ENCODE peak calls at places on chromosomes 7 and 10, in six cellular contexts. L, Q, U, J, W and S are unnamed samples.

GRCh38 chr7:69418865-69419670 is 179.2 kb upstream of the AUTS2 start:
- DNase-seq in L (no peak), Q (no peak), W (no peak), U (no peak), J (no peak), S (no peak)

GRCh38 chr10:78529262-78529661 is 495.6 kb downstream of the RPS24 start:
- DNase-seq in U (no peak), L (no peak), W (no peak), Q (no peak), J (no peak), S (no peak)

GRCh38 chr10:116444527-116445142 is 17.0 kb downstream of the PNLIPRP3 start:
- DNase-seq in Q (peak), U (peak), J (peak), W (no peak), L (peak), S (no peak)

GRCh38 chr7:43850348-43851116 is 18.8 kb downstream of the MRPS24 start:
- DNase-seq in Q (no peak), L (peak), J (no peak), U (no peak), W (no peak), S (no peak)

GRCh38 chr7:51374936-51375335 is 58.3 kb upstream of the COBL start:
- DNase-seq in L (no peak), W (no peak), U (no peak), J (no peak), Q (no peak), S (no peak)

GRCh38 chr7:75702515-75702914 is 36.2 kb downstream of the HIP1 start:
- DNase-seq in L (no peak), J (no peak), U (no peak), Q (no peak), W (no peak), S (no peak)

GRCh38 chr7:105641236-105641810 is 60.0 kb upstream of the EFCAB10 start:
- DNase-seq in U (no peak), L (no peak), J (no peak), W (no peak), Q (no peak), S (no peak)

GRCh38 chr7:34131371-34131770 is 226.0 kb downstream of the BMPER start:
- DNase-seq in L (no peak), J (no peak), W (no peak), Q (no peak), U (no peak), S (no peak)

GRCh38 chr7:353746-354325 is 63.9 kb downstream of the FOXL3 start:
- DNase-seq in Q (no peak), J (no peak), U (no peak), W (no peak), L (no peak), S (no peak)

GRCh38 chr10:62626817-62627216 is 177.7 kb upstream of the ADO start:
- DNase-seq in L (no peak), J (no peak), Q (no peak), U (no peak), W (no peak), S (no peak)

GRCh38 chr7:12670071-12670729 is 17.2 kb upstream of the ARL4A start:
- DNase-seq in W (no peak), Q (no peak), L (no peak), J (no peak), U (peak), S (no peak)

GRCh38 chr10:86440874-86441838 is 74.6 kb upstream of the GRID1 start:
- DNase-seq in L (no peak), Q (no peak), W (no peak), J (no peak), U (peak), S (no peak)

GRCh38 chr7:42494199-42494710 is 257.2 kb upstream of the GLI3 start:
- DNase-seq in L (no peak), Q (no peak), U (no peak), J (no peak), W (no peak), S (no peak)

GRCh38 chr7:80640841-80641240 is 2.4 kb downstream of the CD36 start:
- DNase-seq in Q (no peak), L (no peak), W (no peak), U (no peak), J (no peak), S (no peak)

GRCh38 chr7:80643336-80643925 is 5.0 kb downstream of the CD36 start:
- DNase-seq in L (no peak), U (no peak), W (no peak), Q (no peak), J (no peak), S (no peak)

GRCh38 chr7:80642871-80643270 is 4.4 kb downstream of the CD36 start:
- DNase-seq in U (peak), Q (no peak), W (no peak), J (no peak), L (no peak), S (no peak)

GRCh38 chr7:80644054-80644453 is 5.6 kb downstream of the CD36 start:
- DNase-seq in L (no peak), J (no peak), U (no peak), W (no peak), Q (no peak), S (no peak)

GRCh38 chr7:80641548-80641947 is 3.1 kb downstream of the CD36 start:
- DNase-seq in Q (no peak), L (no peak), U (no peak), J (no peak), W (no peak), S (no peak)
- TF ChIP-seq POLR2A in Q (no peak), L (no peak), U (no peak), J (no peak), W (no peak), S (no peak)

GRCh38 chr10:113560071-113560470 is 7.2 kb downstream of the HABP2 start:
- DNase-seq in U (no peak), Q (no peak), L (no peak), W (no peak), J (no peak), S (no peak)
- TF ChIP-seq TAF1 in U (no peak), Q (no peak), L (no peak), W (no peak), J (no peak), S (no peak)

GRCh38 chr7:6158424-6159096 is 113.9 kb downstream of the CYTH3 start:
- DNase-seq in Q (no peak), J (no peak), U (no peak), L (no peak), W (no peak), S (no peak)

GRCh38 chr7:6159524-6160011 is 112.9 kb downstream of the CYTH3 start:
- DNase-seq in Q (no peak), W (no peak), U (no peak), L (no peak), J (no peak), S (no peak)

GRCh38 chr7:6159097-6159483 is 113.3 kb downstream of the CYTH3 start:
- DNase-seq in Q (no peak), U (no peak), J (no peak), W (no peak), L (no peak), S (no peak)

GRCh38 chr7:6161463-6162330 is 110.7 kb downstream of the CYTH3 start:
- DNase-seq in U (no peak), L (no peak), Q (no peak), J (no peak), W (no peak), S (no peak)

DNA sequence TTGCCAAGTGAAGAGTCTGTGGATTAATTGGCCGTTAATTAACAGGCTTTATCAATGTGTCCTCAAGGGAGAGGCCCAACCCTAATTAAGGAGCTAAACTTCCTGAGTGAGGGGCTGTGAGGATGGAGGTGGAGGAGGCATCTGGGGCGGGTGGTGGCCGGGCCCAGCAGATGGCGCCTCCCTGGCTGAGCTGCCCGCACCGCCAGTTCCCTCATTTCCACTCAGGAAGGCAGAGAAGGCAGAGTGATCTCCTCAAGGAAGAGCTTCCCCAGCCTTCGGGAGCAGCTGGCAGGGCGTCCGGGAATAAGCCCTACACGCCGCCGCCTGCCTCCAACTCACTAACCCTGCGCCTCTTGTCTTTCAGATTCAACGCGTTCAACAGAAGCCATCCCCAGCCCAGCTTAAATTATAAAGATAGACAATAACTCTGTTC is 112.2 kb downstream of the CYTH3 start:
- DNase-seq in W (no peak), Q (no peak), L (no peak), J (no peak), U (no peak), S (no peak)
- TF ChIP-seq POLR2AphosphoS5 in W (no peak), Q (no peak), L (no peak), J (no peak), U (no peak), S (no peak)

GRCh38 chr7:95796617-95797016 is 24.3 kb downstream of the DYNC1I1 start:
- DNase-seq in J (no peak), U (no peak), W (no peak), Q (no peak), L (no peak), S (no peak)
- TF ChIP-seq POLR2A in J (no peak), U (no peak), W (no peak), Q (no peak), L (no peak), S (no peak)

DNA sequence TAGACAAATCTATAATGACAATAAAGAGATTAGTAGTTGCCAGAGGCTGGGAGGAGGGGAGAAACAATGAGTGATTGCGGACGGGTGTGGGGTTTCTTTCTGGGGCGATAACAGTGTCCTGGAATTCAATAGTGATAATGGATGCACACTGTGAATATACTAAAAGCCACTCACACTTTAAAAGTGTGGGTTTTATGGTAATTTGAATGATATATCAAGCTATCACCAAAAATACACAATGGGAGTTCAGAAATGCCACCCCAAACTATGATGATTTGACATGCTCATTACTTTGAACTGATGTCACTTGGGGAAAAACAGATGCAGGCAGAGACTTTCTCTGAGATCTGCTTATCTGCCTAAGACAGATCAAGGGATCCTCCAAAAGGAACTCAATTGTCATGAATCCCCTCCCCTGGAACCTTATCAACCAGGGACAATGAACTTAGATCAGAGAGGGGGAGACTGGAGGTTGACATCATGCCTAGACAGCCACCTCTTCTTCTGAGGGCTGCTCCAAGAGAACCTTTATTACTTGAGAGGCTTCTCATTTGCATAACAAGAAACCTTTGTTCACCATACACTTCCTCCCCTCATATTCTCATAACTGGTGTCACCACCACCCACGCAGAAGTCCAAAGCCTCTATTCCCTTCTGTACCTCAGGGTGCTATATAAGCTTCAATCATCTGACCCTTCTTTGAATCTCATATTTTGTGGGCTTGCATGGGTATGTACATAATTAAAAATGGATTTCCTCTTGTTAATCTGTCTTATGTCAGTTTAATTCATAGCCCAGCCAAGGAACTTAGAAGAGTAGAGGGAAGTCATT is 14.8 kb upstream of the ZC3HAV1 start:
- DNase-seq in Q (no peak), U (no peak), L (no peak), J (peak), W (no peak), S (no peak)
- TF ChIP-seq TAF1 in Q (no peak), U (no peak), L (no peak), J (peak), W (no peak), S (no peak)

GRCh38 chr7:90726623-90727022 is 130.5 kb downstream of the CDK14 start:
- DNase-seq in U (no peak), J (no peak), W (no peak), Q (no peak), L (no peak), S (no peak)
- TF ChIP-seq POLR2AphosphoS5 in U (no peak), J (no peak), W (no peak), Q (no peak), L (no peak), S (no peak)